ENCODE peak calls at places on chromosomes 13 and 19, in seven cellular contexts. T, E, L, N, R, B and A are unnamed samples.

GRCh38 chr13:109784590-109785140 is 1.7 kb downstream of the IRS2 start:
- DNase-seq in T (peak; percentile 79), E (peak; percentile 84), L (peak; percentile 79), N (peak; percentile 86), R (peak; percentile 79), B (peak; percentile 63), A (peak; percentile 81)

GRCh38 chr19:20923077-20923871 is at the start of gene ZNF85:
- DNase-seq in T (peak; percentile 97), E (peak; percentile 94), L (peak; percentile 83), N (peak; percentile 91), R (peak; percentile 23), B (peak; percentile 64), A (peak; percentile 93)

GRCh38 chr13:24500977-24501376 is 11.6 kb downstream of the PARP4 start:
- DNase-seq in T (no peak), E (no peak), L (no peak), N (peak; percentile 81), R (peak; percentile 16), B (peak; percentile 53), A (no peak)

GRCh38 chr13:37621811-37622361 is 23.3 kb upstream of the POSTN start:
- DNase-seq in T (no peak), E (no peak), L (peak; percentile 15), N (peak; percentile 94), R (no peak), B (no peak), A (no peak)

GRCh38 chr19:771332-771785 is 20.4 kb downstream of the MISP start:
- DNase-seq in T (peak; percentile 62), E (no peak), L (no peak), N (peak; percentile 73), R (peak; percentile 81), B (no peak), A (no peak)

GRCh38 chr13:34931572-34931971 is 10.5 kb upstream of the NBEA start:
- DNase-seq in T (no peak), E (no peak), L (no peak), N (peak; percentile 68), R (peak; percentile 38), B (no peak), A (no peak)

GRCh38 chr13:47903836-47904235 is 97.2 kb downstream of the SUCLA2 start:
- DNase-seq in T (no peak), E (no peak), L (no peak), N (peak; percentile 60), R (no peak), B (peak; percentile 75), A (no peak)

GRCh38 chr13:40479196-40479845 is 187.1 kb downstream of the FOXO1 start:
- DNase-seq in T (no peak), E (no peak), L (peak; percentile 39), N (no peak), R (no peak), B (no peak), A (no peak)

GRCh38 chr13:114315074-114315785 is 927 bp downstream of the CHAMP1 start:
- DNase-seq in T (no peak), E (no peak), L (no peak), N (no peak), R (no peak), B (no peak), A (peak; percentile 8)

GRCh38 chr13:59437902-59438301 is 725.8 kb downstream of the DIAPH3 start:
- DNase-seq in T (peak; percentile 24), E (no peak), L (no peak), N (no peak), R (no peak), B (no peak), A (no peak)

GRCh38 chr19:58560007-58560887 is 1.8 kb upstream of the UBE2M start:
- DNase-seq in T (no peak), E (no peak), L (no peak), N (no peak), R (no peak), B (no peak), A (peak; percentile 31)

GRCh38 chr13:112012004-112012704 is 54.8 kb upstream of the SOX1 start:
- DNase-seq in T (peak; percentile 13), E (no peak), L (no peak), N (no peak), R (no peak), B (no peak), A (no peak)

GRCh38 chr19:14337510-14337909 is 43.7 kb upstream of the ADGRE5 start:
- DNase-seq in T (peak; percentile 92), E (no peak), L (no peak), N (peak; percentile 30), R (peak; percentile 75), B (peak; percentile 91), A (peak; percentile 78)

GRCh38 chr19:43784981-43785808 is 4.4 kb upstream of the KCNN4 start:
- DNase-seq in T (peak; percentile 92), E (peak; percentile 67), L (peak; percentile 32), N (peak; percentile 72), R (peak; percentile 90), B (peak; percentile 78), A (peak; percentile 79)

GRCh38 chr13:38981096-38981495 is 9.5 kb downstream of the STOML3 start:
- DNase-seq in T (peak; percentile 4), E (no peak), L (no peak), N (no peak), R (no peak), B (no peak), A (no peak)

GRCh38 chr13:109205315-109205714 is 575.9 kb downstream of the MYO16 start:
- DNase-seq in T (no peak), E (no peak), L (no peak), N (peak; percentile 22), R (no peak), B (no peak), A (no peak)

GRCh38 chr13:98476538-98476966 is 100.4 kb downstream of the STK24 start:
- DNase-seq in T (peak; percentile 45), E (no peak), L (peak; percentile 58), N (peak; percentile 82), R (no peak), B (peak; percentile 64), A (no peak)

GRCh38 chr19:18649371-18650047 is 12.7 kb downstream of the KLHL26 start:
- DNase-seq in T (no peak), E (peak; percentile 92), L (peak; percentile 76), N (peak; percentile 55), R (no peak), B (no peak), A (peak; percentile 53)

GRCh38 chr19:18650048-18650435 is 13.2 kb downstream of the KLHL26 start:
- DNase-seq in T (no peak), E (no peak), L (peak; percentile 61), N (peak; percentile 68), R (no peak), B (no peak), A (peak; percentile 39)

GRCh38 chr19:18651738-18652137 is 14.9 kb downstream of the KLHL26 start:
- DNase-seq in T (no peak), E (peak; percentile 74), L (no peak), N (no peak), R (no peak), B (no peak), A (no peak)

GRCh38 chr19:18650468-18651001 is 13.7 kb downstream of the KLHL26 start:
- DNase-seq in T (no peak), E (peak; percentile 99), L (peak; percentile 85), N (peak; percentile 69), R (no peak), B (no peak), A (peak; percentile 40)

DNA sequence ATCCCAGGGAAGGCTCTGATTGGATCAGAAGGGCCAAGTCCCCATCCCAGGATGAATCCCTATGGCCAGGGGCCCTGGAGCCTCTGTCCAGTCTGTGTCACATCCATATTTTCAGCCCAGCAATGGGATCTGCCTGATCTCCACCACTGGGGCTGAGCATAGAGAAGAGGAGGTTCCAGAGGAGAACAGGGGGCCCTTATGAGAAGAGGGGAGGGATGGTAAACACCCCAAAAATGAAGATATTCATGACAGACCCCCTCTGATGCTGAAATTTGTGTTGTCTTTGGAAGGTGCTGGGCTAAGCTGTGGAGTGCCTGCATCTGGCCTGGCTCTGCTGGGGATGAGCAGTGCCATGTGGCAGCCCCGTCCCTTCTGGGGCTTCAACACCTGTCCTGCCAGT is 14.5 kb downstream of the KLHL26 start:
- DNase-seq in T (no peak), E (no peak), L (no peak), N (no peak), R (no peak), B (no peak), A (no peak)
- H3K4me3 ChIP-seq in T (no peak overlapping the region), E (peak overlapping the region; percentile 17), L (no peak overlapping the region), N (no peak overlapping the region), R (no peak overlapping the region), B (no peak overlapping the region), A (no peak overlapping the region)

GRCh38 chr13:113129921-113130750 is 7.5 kb downstream of the F10 start:
- DNase-seq in T (no peak), E (peak; percentile 56), L (peak; percentile 17), N (peak; percentile 75), R (no peak), B (no peak), A (no peak)
- H3K4me3 ChIP-seq in T (no peak overlapping the region), E (peak overlapping the region; percentile 13), L (no peak overlapping the region), N (no peak overlapping the region), R (no peak overlapping the region), B (no peak overlapping the region), A (no peak overlapping the region)

GRCh38 chr19:37925212-37925611 is 18.2 kb downstream of the SIPA1L3 start:
- DNase-seq in T (no peak), E (no peak), L (no peak), N (no peak), R (no peak), B (no peak), A (no peak)

GRCh38 chr19:37929512-37929911 is 22.5 kb downstream of the SIPA1L3 start:
- DNase-seq in T (peak; percentile 82), E (no peak), L (no peak), N (no peak), R (no peak), B (peak; percentile 37), A (no peak)

GRCh38 chr19:37926255-37926654 is 19.2 kb downstream of the SIPA1L3 start:
- DNase-seq in T (no peak), E (no peak), L (no peak), N (no peak), R (no peak), B (no peak), A (no peak)

GRCh38 chr19:37928527-37929286 is 21.7 kb downstream of the SIPA1L3 start:
- DNase-seq in T (peak; percentile 67), E (no peak), L (no peak), N (no peak), R (peak; percentile 68), B (peak; percentile 68), A (no peak)

GRCh38 chr19:37926711-37927110 is 19.7 kb downstream of the SIPA1L3 start:
- DNase-seq in T (no peak), E (no peak), L (no peak), N (no peak), R (no peak), B (no peak), A (no peak)
- H3K4me3 ChIP-seq in T (no peak overlapping the region), E (no peak overlapping the region), L (no peak overlapping the region), N (no peak overlapping the region), R (no peak overlapping the region), B (no peak overlapping the region), A (no peak overlapping the region)

DNA sequence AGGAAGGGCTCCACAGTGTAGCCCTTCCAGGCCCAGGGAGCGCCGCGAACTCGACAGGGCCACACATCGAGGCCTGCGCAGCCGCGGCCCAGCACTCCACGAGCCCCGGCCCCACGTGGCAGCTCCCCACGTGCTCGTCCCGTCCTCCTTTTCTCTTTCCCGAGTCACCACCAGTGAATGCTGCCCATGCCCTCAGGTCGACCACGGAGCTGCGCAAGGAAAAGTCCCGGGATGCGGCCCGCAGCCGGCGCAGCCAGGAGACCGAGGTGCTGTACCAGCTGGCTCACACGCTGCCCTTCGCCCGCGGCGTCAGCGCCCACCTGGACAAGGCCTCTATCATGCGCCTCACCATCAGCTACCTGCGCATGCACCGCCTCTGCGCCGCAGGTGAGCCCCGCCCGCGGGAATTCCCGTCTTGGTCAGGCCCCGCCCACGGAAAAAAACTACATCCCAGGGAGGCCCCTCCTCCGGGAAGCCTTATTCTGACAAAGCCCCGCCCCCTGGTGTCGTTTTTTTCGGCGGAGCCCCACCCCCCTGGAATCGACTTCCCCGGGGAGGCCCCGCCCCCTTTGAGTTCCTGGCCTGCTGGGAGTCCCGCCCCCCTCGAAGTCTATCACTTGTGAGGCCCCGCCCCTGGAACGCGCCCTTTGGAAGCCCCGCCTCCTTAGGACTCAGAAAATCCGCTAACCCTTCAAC is 7.0 kb downstream of the HIF3A start:
- DNase-seq in T (peak; percentile 100), E (peak; percentile 76), L (peak; percentile 56), N (peak; percentile 65), R (peak; percentile 57), B (peak; percentile 98), A (peak; percentile 98)
- H3K4me3 ChIP-seq in T (peak overlapping the region; percentile 52), E (no peak overlapping the region), L (no peak overlapping the region), N (no peak overlapping the region), R (no peak overlapping the region), B (no peak overlapping the region), A (no peak overlapping the region)